ENCODE peak calls at places on chromosome 15, in eight cellular contexts. Y, D, J, T, I, A, L and V are unnamed samples.

GRCh38 chr15:78726870-78727551 is 84.3 kb downstream of the ADAMTS7 start:
- DNase-seq in D (no peak), A (no peak), J (no peak), I (peak; percentile 21), Y (no peak), T (no peak), L (peak; percentile 64), V (peak; percentile 60)

GRCh38 chr15:89469331-89470107 is 26.9 kb downstream of the RHCG start:
- DNase-seq in T (no peak), I (no peak), Y (no peak), D (no peak), J (no peak), L (peak; percentile 23), A (no peak), V (peak; percentile 37)

GRCh38 chr15:75523011-75523410 is 56.1 kb downstream of the PTPN9 start:
- DNase-seq in D (no peak), L (no peak), A (no peak), T (no peak), J (no peak), Y (no peak), I (no peak), V (no peak)

GRCh38 chr15:46644493-46645481 is 1010.0 kb downstream of the SQOR start:
- DNase-seq in D (no peak), I (no peak), J (no peak), Y (no peak), T (peak; percentile 10), L (no peak), A (no peak), V (no peak)

GRCh38 chr15:101136381-101137268 is 115.2 kb downstream of the CHSY1 start:
- DNase-seq in L (no peak), J (no peak), A (no peak), T (no peak), D (no peak), I (no peak), Y (no peak), V (no peak)

GRCh38 chr15:72047020-72047419 is 70.9 kb downstream of the MYO9A start:
- DNase-seq in D (no peak), L (no peak), A (no peak), J (no peak), I (peak; percentile 68), T (no peak), Y (no peak), V (no peak)

GRCh38 chr15:99682455-99682854 is 50.8 kb downstream of the LYSMD4 start:
- DNase-seq in D (no peak), Y (no peak), I (peak; percentile 82), J (no peak), L (peak; percentile 77), T (no peak), A (no peak), V (peak; percentile 82)

GRCh38 chr15:54298396-54298795 is 320.2 kb downstream of the UNC13C start:
- DNase-seq in J (no peak), Y (no peak), L (no peak), T (no peak), I (no peak), A (no peak), D (no peak), V (no peak)

GRCh38 chr15:94229591-94230365 is 1.6 kb upstream of the MCTP2 start:
- DNase-seq in L (peak; percentile 37), D (peak; percentile 49), Y (no peak), A (peak; percentile 46), T (no peak), I (no peak), J (peak; percentile 75), V (no peak)

GRCh38 chr15:61051570-61052031 is 177.5 kb downstream of the RORA start:
- DNase-seq in L (peak; percentile 55), J (no peak), Y (no peak), A (no peak), T (peak; percentile 16), I (peak; percentile 85), D (no peak), V (peak; percentile 29)

GRCh38 chr15:79977431-79977940 is 6.5 kb upstream of the BCL2A1 start:
- DNase-seq in J (no peak), A (no peak), I (peak; percentile 31), Y (no peak), T (no peak), L (no peak), D (peak; percentile 95), V (no peak)

GRCh38 chr15:94858449-94858848 is 627.1 kb downstream of the MCTP2 start:
- DNase-seq in A (no peak), I (no peak), Y (no peak), L (no peak), D (no peak), T (no peak), J (no peak), V (no peak)

GRCh38 chr15:65476942-65477341 is 40.5 kb downstream of the DPP8 start:
- DNase-seq in A (no peak), L (peak; percentile 14), J (no peak), Y (no peak), T (no peak), I (peak; percentile 79), D (no peak), V (no peak)

GRCh38 chr15:27042230-27042629 is 71.2 kb downstream of the GABRG3 start:
- DNase-seq in A (no peak), D (no peak), T (no peak), L (no peak), Y (no peak), J (no peak), I (no peak), V (no peak)

GRCh38 chr15:25441111-25441510 is 2.3 kb upstream of the UBE3A start:
- DNase-seq in J (no peak), Y (no peak), L (no peak), D (no peak), A (no peak), T (no peak), I (no peak), V (no peak)

GRCh38 chr15:76057332-76058000 is 2.3 kb upstream of the TMEM266 start:
- DNase-seq in I (peak; percentile 58), A (peak; percentile 13), D (peak; percentile 80), L (peak; percentile 28), J (peak; percentile 10), Y (peak; percentile 10), T (no peak), V (peak; percentile 63)

GRCh38 chr15:64893481-64894394 is 18.0 kb upstream of the ANKDD1A start:
- DNase-seq in A (peak; percentile 91), I (peak; percentile 88), L (peak; percentile 96), Y (no peak), T (peak; percentile 80), J (peak; percentile 99), D (peak; percentile 100), V (peak; percentile 35)

GRCh38 chr15:61994216-61994615 is 66.0 kb downstream of the VPS13C start:
- DNase-seq in T (no peak), J (no peak), L (no peak), I (peak; percentile 92), D (no peak), A (no peak), Y (no peak), V (no peak)

GRCh38 chr15:25335279-25335678 is 103.5 kb downstream of the UBE3A start:
- DNase-seq in I (no peak), Y (no peak), T (no peak), D (no peak), L (no peak), J (no peak), A (no peak), V (no peak)

GRCh38 chr15:55916666-55917409 is 76.6 kb downstream of the NEDD4 start:
- DNase-seq in A (no peak), I (peak; percentile 90), Y (no peak), D (no peak), L (peak; percentile 78), T (no peak), J (no peak), V (peak; percentile 35)

GRCh38 chr15:90037961-90038633 is 37.0 kb downstream of the ZNF710 start:
- DNase-seq in A (no peak), T (no peak), D (no peak), Y (no peak), J (peak; percentile 79), L (peak; percentile 63), I (peak; percentile 62), V (no peak)

GRCh38 chr15:75104804-75105557 is 81.6 kb downstream of the PPCDC start:
- DNase-seq in Y (peak; percentile 19), I (peak; percentile 93), A (no peak), J (peak; percentile 74), L (peak; percentile 92), D (peak; percentile 66), T (no peak), V (no peak)

GRCh38 chr15:69296606-69297005 is 2.1 kb upstream of the PAQR5 start:
- DNase-seq in I (no peak), A (no peak), Y (no peak), J (no peak), T (no peak), D (no peak), L (no peak), V (no peak)

GRCh38 chr15:31266712-31267111 is 59.9 kb upstream of the KLF13 start:
- DNase-seq in T (no peak), L (no peak), I (no peak), D (no peak), J (no peak), Y (no peak), A (no peak), V (no peak)